ENCODE peak calls at places on chromosome 6, in seven cellular contexts. One of them, this sample, is unnamed.

GRCh38 chr6:97497713-97498331 is 214.8 kb upstream of the MMS22L start:
- DNase-seq in IMR-90: peak; percentile 65
- DNase-seq in neuronal stem cell: peak; percentile 58
- DNase-seq in mesenchymal stem cell: peak; percentile 66
- DNase-seq in H9: peak; percentile 60
- DNase-seq in trophoblast cell: peak; percentile 88
- DNase-seq in H1: peak; percentile 73
- DNase-seq in this sample: peak; percentile 73

GRCh38 chr6:20379231-20379630 is 22.4 kb upstream of the E2F3 start:
- DNase-seq in IMR-90: no peak
- DNase-seq in neuronal stem cell: no peak
- DNase-seq in mesenchymal stem cell: no peak
- DNase-seq in H9: no peak
- DNase-seq in trophoblast cell: no peak
- DNase-seq in H1: no peak
- DNase-seq in this sample: no peak

GRCh38 chr6:30722280-30723112 is 2.3 kb downstream of the TUBB start:
- DNase-seq in IMR-90: peak; percentile 69
- DNase-seq in neuronal stem cell: peak; percentile 81
- DNase-seq in mesenchymal stem cell: peak; percentile 83
- DNase-seq in H9: peak; percentile 77
- DNase-seq in trophoblast cell: peak; percentile 88
- DNase-seq in H1: peak; percentile 92
- DNase-seq in this sample: peak; percentile 80

GRCh38 chr6:1942834-1943233 is 302.6 kb downstream of the GMDS start:
- DNase-seq in IMR-90: no peak
- DNase-seq in neuronal stem cell: no peak
- DNase-seq in mesenchymal stem cell: no peak
- DNase-seq in H9: no peak
- DNase-seq in trophoblast cell: no peak
- DNase-seq in H1: no peak
- DNase-seq in this sample: no peak

GRCh38 chr6:43205849-43206248 is 23.4 kb downstream of the DNPH1 start:
- DNase-seq in IMR-90: no peak
- DNase-seq in neuronal stem cell: no peak
- DNase-seq in mesenchymal stem cell: no peak
- DNase-seq in H9: no peak
- DNase-seq in trophoblast cell: no peak
- DNase-seq in H1: no peak
- DNase-seq in this sample: no peak

GRCh38 chr6:122833229-122833556 is 44.1 kb downstream of the SMPDL3A start:
- DNase-seq in IMR-90: no peak
- DNase-seq in neuronal stem cell: peak; percentile 58
- DNase-seq in mesenchymal stem cell: no peak
- DNase-seq in H9: peak; percentile 57
- DNase-seq in trophoblast cell: no peak
- DNase-seq in H1: no peak
- DNase-seq in this sample: no peak

GRCh38 chr6:107567643-107568042 is 77.7 kb downstream of the SOBP start:
- DNase-seq in IMR-90: no peak
- DNase-seq in neuronal stem cell: no peak
- DNase-seq in mesenchymal stem cell: no peak
- DNase-seq in H9: no peak
- DNase-seq in trophoblast cell: no peak
- DNase-seq in H1: no peak
- DNase-seq in this sample: no peak

GRCh38 chr6:51468704-51469103 is 618.7 kb downstream of the PKHD1 start:
- DNase-seq in IMR-90: no peak
- DNase-seq in neuronal stem cell: no peak
- DNase-seq in mesenchymal stem cell: no peak
- DNase-seq in H9: no peak
- DNase-seq in trophoblast cell: no peak
- DNase-seq in H1: no peak
- DNase-seq in this sample: peak; percentile 61

GRCh38 chr6:82017316-82017715 is 230.2 kb downstream of the IBTK start:
- DNase-seq in IMR-90: peak; percentile 75
- DNase-seq in neuronal stem cell: peak; percentile 15
- DNase-seq in mesenchymal stem cell: peak; percentile 96
- DNase-seq in H9: peak; percentile 45
- DNase-seq in trophoblast cell: peak; percentile 92
- DNase-seq in H1: no peak
- DNase-seq in this sample: peak; percentile 86

GRCh38 chr6:159002432-159003160 is 2.6 kb upstream of the RSPH3 start:
- DNase-seq in IMR-90: peak; percentile 61
- DNase-seq in neuronal stem cell: no peak
- DNase-seq in mesenchymal stem cell: peak; percentile 20
- DNase-seq in H9: no peak
- DNase-seq in trophoblast cell: peak; percentile 65
- DNase-seq in H1: no peak
- DNase-seq in this sample: peak; percentile 88

GRCh38 chr6:24139080-24139479 is 13.1 kb downstream of the NRSN1 start:
- DNase-seq in IMR-90: no peak
- DNase-seq in neuronal stem cell: no peak
- DNase-seq in mesenchymal stem cell: no peak
- DNase-seq in H9: no peak
- DNase-seq in trophoblast cell: no peak
- DNase-seq in H1: no peak
- DNase-seq in this sample: no peak

GRCh38 chr6:7401103-7401502 is 11.5 kb downstream of the RIOK1 start:
- DNase-seq in IMR-90: peak; percentile 25
- DNase-seq in neuronal stem cell: no peak
- DNase-seq in mesenchymal stem cell: peak; percentile 6
- DNase-seq in H9: no peak
- DNase-seq in trophoblast cell: no peak
- DNase-seq in H1: no peak
- DNase-seq in this sample: no peak

GRCh38 chr6:33036512-33036911 is 27.1 kb upstream of the HLA-DOA start:
- DNase-seq in IMR-90: no peak
- DNase-seq in neuronal stem cell: no peak
- DNase-seq in mesenchymal stem cell: no peak
- DNase-seq in H9: no peak
- DNase-seq in trophoblast cell: no peak
- DNase-seq in H1: no peak
- DNase-seq in this sample: no peak

GRCh38 chr6:149903938-149904611 is 6.2 kb upstream of the RAET1E start:
- DNase-seq in IMR-90: no peak
- DNase-seq in neuronal stem cell: no peak
- DNase-seq in mesenchymal stem cell: no peak
- DNase-seq in H9: peak; percentile 33
- DNase-seq in trophoblast cell: no peak
- DNase-seq in H1: no peak
- DNase-seq in this sample: peak; percentile 34

GRCh38 chr6:112574190-112574589 is 227.1 kb downstream of the RFPL4B start:
- DNase-seq in IMR-90: no peak
- DNase-seq in neuronal stem cell: no peak
- DNase-seq in mesenchymal stem cell: no peak
- DNase-seq in H9: no peak
- DNase-seq in trophoblast cell: no peak
- DNase-seq in H1: no peak
- DNase-seq in this sample: peak; percentile 40

GRCh38 chr6:159959976-159960384 is 8.9 kb upstream of the IGF2R start:
- DNase-seq in IMR-90: peak; percentile 58
- DNase-seq in neuronal stem cell: no peak
- DNase-seq in mesenchymal stem cell: no peak
- DNase-seq in H9: no peak
- DNase-seq in trophoblast cell: no peak
- DNase-seq in H1: peak; percentile 1
- DNase-seq in this sample: no peak

GRCh38 chr6:37210313-37210898 is 40.5 kb downstream of the PIM1 start:
- DNase-seq in IMR-90: peak; percentile 85
- DNase-seq in neuronal stem cell: peak; percentile 84
- DNase-seq in mesenchymal stem cell: peak; percentile 86
- DNase-seq in H9: peak; percentile 74
- DNase-seq in trophoblast cell: peak; percentile 95
- DNase-seq in H1: peak; percentile 93
- DNase-seq in this sample: peak; percentile 87

GRCh38 chr6:13373488-13373886 is 45.1 kb upstream of the TBC1D7 start:
- DNase-seq in IMR-90: peak; percentile 22
- DNase-seq in neuronal stem cell: no peak
- DNase-seq in mesenchymal stem cell: peak; percentile 78
- DNase-seq in H9: no peak
- DNase-seq in trophoblast cell: no peak
- DNase-seq in H1: no peak
- DNase-seq in this sample: no peak

GRCh38 chr6:125747589-125748533 is 1.6 kb upstream of the HEY2 start:
- DNase-seq in IMR-90: no peak
- DNase-seq in neuronal stem cell: peak; percentile 36
- DNase-seq in mesenchymal stem cell: peak; percentile 59
- DNase-seq in H9: peak; percentile 61
- DNase-seq in trophoblast cell: peak; percentile 95
- DNase-seq in H1: peak; percentile 76
- DNase-seq in this sample: peak; percentile 77

GRCh38 chr6:28587011-28587745 is 61.5 kb downstream of the GPX5 start:
- DNase-seq in IMR-90: no peak
- DNase-seq in neuronal stem cell: no peak
- DNase-seq in mesenchymal stem cell: peak; percentile 14
- DNase-seq in H9: peak; percentile 90
- DNase-seq in trophoblast cell: peak; percentile 90
- DNase-seq in H1: peak; percentile 85
- DNase-seq in this sample: peak; percentile 92

GRCh38 chr6:148887181-148887580 is 140.4 kb downstream of the UST start:
- DNase-seq in IMR-90: no peak
- DNase-seq in neuronal stem cell: no peak
- DNase-seq in mesenchymal stem cell: no peak
- DNase-seq in H9: no peak
- DNase-seq in trophoblast cell: no peak
- DNase-seq in H1: no peak
- DNase-seq in this sample: no peak

DNA sequence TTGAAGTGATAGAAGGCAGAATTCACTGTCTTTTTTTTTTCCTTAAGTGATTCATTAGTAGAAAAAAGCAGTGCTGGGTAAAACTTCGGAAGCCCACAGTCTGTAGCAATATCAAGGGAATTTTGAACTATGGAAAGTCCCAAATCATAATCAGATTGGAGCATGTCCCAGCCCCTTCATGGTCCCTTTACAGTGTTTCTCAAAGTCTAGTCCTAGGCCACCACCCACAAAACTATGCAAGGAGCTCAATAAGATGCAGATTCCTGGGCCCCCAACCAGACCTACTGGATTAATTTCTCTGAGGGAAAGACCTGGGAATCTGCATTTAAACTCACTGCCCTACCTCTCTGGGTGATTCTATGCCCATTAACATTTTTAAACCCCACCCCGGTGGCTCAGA is 22.5 kb downstream of the NEDD9 start:
- DNase-seq in IMR-90: peak; percentile 76
- DNase-seq in neuronal stem cell: no peak
- DNase-seq in mesenchymal stem cell: peak; percentile 81
- DNase-seq in H9: no peak
- DNase-seq in trophoblast cell: peak; percentile 58
- DNase-seq in H1: no peak
- DNase-seq in this sample: no peak
- H3K4ac ChIP-seq in IMR-90: peak overlapping the region; percentile 58
- H3K4ac ChIP-seq in neuronal stem cell: no peak overlapping the region
- H3K4ac ChIP-seq in mesenchymal stem cell: no peak overlapping the region
- H3K4ac ChIP-seq in H9: no peak overlapping the region
- H3K4ac ChIP-seq in trophoblast cell: no peak overlapping the region
- H3K4ac ChIP-seq in H1: no peak overlapping the region
- H3K4ac ChIP-seq in this sample: no peak overlapping the region

DNA sequence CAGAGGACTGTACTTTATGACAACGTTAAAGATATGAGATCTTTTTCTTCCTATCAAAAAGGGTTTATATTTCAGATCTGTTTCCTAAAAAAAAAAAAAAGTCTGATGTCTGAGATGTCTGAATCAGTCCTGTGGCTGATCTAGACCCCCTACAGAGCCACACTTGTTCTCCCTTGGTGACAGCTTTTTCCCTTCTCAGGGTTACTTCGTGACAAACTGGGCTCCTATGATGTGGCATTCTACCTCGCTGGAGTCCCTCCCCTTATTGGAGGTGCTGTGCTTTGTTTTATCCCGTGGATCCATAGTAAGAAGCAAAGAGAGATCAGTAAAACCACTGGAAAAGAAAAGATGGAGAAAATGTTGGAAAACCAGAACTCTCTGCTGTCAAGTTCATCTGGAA is 134.5 kb downstream of the SLC16A10 start:
- DNase-seq in IMR-90: no peak
- DNase-seq in neuronal stem cell: no peak
- DNase-seq in mesenchymal stem cell: no peak
- DNase-seq in H9: no peak
- DNase-seq in trophoblast cell: no peak
- DNase-seq in H1: no peak
- DNase-seq in this sample: no peak
- H3K4ac ChIP-seq in IMR-90: no peak overlapping the region
- H3K4ac ChIP-seq in neuronal stem cell: no peak overlapping the region
- H3K4ac ChIP-seq in mesenchymal stem cell: no peak overlapping the region
- H3K4ac ChIP-seq in H9: no peak overlapping the region
- H3K4ac ChIP-seq in trophoblast cell: no peak overlapping the region
- H3K4ac ChIP-seq in H1: no peak overlapping the region
- H3K4ac ChIP-seq in this sample: no peak overlapping the region

DNA sequence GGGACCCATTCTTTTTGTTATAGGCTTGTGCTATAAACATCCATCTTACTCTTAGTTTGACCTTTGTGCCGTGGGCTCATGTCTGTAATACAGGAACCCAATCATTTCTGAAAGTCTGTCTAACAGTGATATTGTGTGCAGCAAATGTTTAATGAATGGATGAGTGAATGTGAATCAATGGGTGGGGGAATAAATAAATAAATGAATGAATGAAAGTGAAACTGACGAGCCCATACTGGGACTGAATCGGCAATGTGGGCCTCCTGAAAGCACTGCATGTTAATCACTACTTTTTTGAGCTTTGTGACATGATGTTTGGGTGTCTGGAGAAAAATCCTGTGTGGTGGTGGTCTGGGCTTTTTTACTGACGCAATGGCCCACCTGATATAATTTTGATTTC is 175.0 kb downstream of the GMPR start:
- DNase-seq in IMR-90: peak; percentile 37
- DNase-seq in neuronal stem cell: no peak
- DNase-seq in mesenchymal stem cell: no peak
- DNase-seq in H9: no peak
- DNase-seq in trophoblast cell: no peak
- DNase-seq in H1: no peak
- DNase-seq in this sample: no peak
- H3K4ac ChIP-seq in IMR-90: peak overlapping the region; percentile 8
- H3K4ac ChIP-seq in neuronal stem cell: no peak overlapping the region
- H3K4ac ChIP-seq in mesenchymal stem cell: no peak overlapping the region
- H3K4ac ChIP-seq in H9: no peak overlapping the region
- H3K4ac ChIP-seq in trophoblast cell: no peak overlapping the region
- H3K4ac ChIP-seq in H1: no peak overlapping the region
- H3K4ac ChIP-seq in this sample: no peak overlapping the region

DNA sequence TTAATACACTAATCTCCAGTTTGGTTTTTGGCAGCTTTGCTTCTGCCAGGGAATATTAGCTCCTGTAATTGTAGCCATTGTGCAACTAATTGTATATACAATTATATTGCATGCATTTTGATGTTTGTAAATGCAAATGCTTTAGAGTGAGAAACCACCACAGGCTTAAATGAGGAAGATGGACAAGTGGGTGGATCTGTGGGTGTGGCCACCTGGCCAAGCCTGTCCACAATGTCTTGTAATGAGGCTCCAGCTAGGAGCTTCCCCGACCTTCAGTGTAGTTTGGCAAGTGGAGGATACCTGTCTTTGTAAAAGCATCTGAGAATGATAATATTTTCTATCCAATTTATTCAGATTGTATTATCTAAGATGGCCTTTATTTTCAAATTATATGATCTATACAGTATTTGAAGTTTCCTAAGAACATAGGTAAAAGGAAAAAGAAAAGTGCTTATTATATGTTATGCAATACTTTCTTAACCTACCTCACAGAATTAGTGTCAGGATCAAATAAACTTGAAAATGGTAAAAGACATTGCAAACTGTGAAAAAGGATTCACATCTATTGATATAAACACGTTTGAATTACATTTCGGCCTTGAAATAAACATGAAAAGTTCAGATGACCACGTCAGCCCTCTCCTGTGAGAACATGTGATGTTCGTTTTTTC is 49.3 kb upstream of the ARID1B start:
- DNase-seq in IMR-90: no peak
- DNase-seq in neuronal stem cell: no peak
- DNase-seq in mesenchymal stem cell: no peak
- DNase-seq in H9: no peak
- DNase-seq in trophoblast cell: no peak
- DNase-seq in H1: no peak
- DNase-seq in this sample: no peak
- H3K4ac ChIP-seq in IMR-90: no peak overlapping the region
- H3K4ac ChIP-seq in neuronal stem cell: no peak overlapping the region
- H3K4ac ChIP-seq in mesenchymal stem cell: no peak overlapping the region
- H3K4ac ChIP-seq in H9: no peak overlapping the region
- H3K4ac ChIP-seq in trophoblast cell: no peak overlapping the region
- H3K4ac ChIP-seq in H1: no peak overlapping the region
- H3K4ac ChIP-seq in this sample: no peak overlapping the region

This sample was measured in mesendoderm.